ENCODE peak calls at places on chromosomes 16 and 17, in four cellular contexts. I is body of pancreas, X is thyroid gland, G is uterus. P is an unnamed sample. For H3K4me1, the result is how much of the 10 kb centered on the place peaks cover.

GRCh38 chr17:77403854-77404253 is 263.1 kb downstream of the SEC14L1 start:
- DNase-seq in I (no peak), X (no peak), G (no peak), P (no peak)

GRCh38 chr16:28182183-28182582 is 29.6 kb downstream of the XPO6 start:
- DNase-seq in I (no peak), X (peak), G (no peak), P (no peak)

GRCh38 chr17:69608808-69609494 is 194.5 kb downstream of the MAP2K6 start:
- DNase-seq in I (no peak), X (no peak), G (no peak), P (no peak)

GRCh38 chr17:27295945-27296344 is 2.0 kb downstream of the WSB1 start:
- DNase-seq in I (no peak), X (no peak), G (no peak), P (no peak)

GRCh38 chr17:74512041-74512440 is 19.2 kb downstream of the CD300LB start:
- DNase-seq in I (no peak), X (peak), G (no peak), P (no peak)

GRCh38 chr17:28524476-28525415 is 18.6 kb downstream of the FOXN1 start:
- DNase-seq in I (peak), X (peak), G (no peak), P (peak)

GRCh38 chr17:57666198-57666870 is 78.8 kb downstream of the CCDC182 start:
- DNase-seq in I (peak), X (peak), G (no peak), P (no peak)

GRCh38 chr17:5759501-5759925 is 175.2 kb upstream of the NLRP1 start:
- DNase-seq in I (no peak), X (no peak), G (no peak), P (no peak)

GRCh38 chr17:66675991-66676371 is 158.9 kb upstream of the CACNG5 start:
- DNase-seq in I (no peak), X (peak), G (peak), P (peak)

GRCh38 chr16:888901-889570 is 81.7 kb downstream of the LMF1 start:
- DNase-seq in I (no peak), X (no peak), G (no peak), P (no peak)

DNA sequence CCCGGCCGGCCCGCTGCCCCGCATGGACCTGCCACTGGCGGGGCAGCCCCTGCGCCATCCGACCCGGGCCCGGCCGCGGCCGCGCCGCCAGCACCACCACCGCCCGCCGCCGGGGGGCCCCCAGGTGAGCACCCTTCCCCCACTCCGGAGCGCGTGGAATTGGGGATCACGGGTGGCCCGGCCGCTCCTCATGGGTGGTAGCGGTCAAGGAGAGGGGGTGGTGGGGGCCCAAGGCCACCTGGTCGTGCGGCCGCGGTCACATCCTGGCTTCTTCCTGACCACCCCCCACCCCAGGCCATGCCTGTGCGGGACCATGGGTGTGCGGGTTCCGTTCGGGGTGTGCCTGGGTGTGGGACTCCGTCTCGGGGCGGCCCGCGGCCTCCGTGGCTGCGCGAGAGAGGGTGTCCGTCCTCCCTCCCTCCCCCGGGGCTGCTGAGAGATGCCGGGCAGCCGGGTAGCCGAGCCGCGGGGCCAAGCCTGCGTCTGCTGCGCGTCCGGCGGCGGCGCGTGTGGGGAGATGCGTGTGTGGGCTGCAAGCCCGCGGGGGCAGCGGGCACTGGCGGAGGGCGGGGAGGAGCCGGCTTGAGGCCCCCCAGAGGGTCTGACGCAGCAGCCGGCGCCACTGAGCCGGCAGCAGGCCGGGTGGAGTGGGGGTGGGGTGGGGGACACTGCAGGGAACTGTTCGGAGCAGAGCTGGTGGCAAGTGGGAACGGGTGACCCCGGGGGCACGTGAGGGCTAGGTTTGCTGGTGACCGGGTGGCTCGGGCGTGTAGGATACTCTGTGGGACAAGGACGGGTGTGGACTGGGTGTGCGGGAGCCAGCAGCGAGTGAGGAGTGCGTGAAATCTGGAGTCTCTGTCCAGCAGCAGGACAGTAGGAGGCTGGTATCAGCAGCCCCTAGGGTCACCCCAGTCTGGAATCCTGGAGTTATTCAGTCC is 6.7 kb downstream of the ACD start:
- DNase-seq in I (no peak), X (no peak), G (no peak), P (no peak)
- TF ChIP-seq POLR2A in I (no peak), X (no peak), G (no peak), P (no peak)

DNA sequence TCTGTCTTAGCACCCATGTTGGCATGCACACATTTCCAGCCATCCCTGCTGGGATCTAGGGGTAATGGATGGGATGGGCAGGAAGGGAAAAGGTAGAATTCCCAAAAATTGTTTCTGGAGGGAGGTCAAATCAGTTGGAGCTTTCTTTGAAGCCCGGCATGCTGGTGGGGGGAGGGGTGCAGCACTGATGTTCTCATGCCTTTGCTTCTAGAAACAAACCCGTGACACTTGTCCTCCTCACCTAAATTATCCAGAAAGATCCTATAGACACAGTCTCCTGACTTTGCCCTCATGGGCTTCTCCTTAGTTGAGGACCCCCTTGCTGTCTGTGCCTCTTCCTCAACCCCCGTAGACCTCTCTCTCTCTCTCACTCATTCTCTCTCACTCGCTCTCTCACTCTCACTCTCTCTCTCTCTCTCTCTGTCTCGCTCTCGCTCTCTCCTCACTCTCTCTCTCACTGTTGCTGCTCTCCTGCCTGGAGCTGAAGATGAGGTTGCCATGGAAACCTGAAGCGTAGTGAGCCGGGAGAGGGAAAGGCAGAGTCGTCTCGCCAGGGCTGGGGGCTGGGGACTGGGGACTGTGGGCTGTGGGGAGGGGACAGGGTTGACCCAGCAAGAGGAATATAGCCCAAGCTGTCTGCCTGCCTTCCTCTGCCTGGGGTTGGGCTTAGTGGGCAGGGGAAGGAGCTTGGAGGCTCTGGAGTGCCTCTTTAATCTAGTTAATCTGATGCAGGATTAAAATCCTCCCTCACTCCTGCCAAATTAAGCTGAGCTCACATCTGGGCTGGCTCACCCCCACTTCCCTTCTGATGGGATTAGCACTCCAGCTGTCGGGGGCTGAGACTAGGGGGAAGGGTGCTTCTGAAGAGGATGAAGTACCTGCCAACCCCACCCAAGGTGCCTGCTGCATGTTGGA is 16.1 kb downstream of the LASP1 start:
- DNase-seq in I (no peak), X (peak), G (peak), P (no peak)
- H3K4me1 ChIP-seq in I (half or more), X (under half), G (under half), P (under half)

GRCh38 chr16:66441586-66442375 is 14.7 kb downstream of the BEAN1 start:
- DNase-seq in I (no peak), X (no peak), G (no peak), P (no peak)
- H3K4me3 ChIP-seq in I (no peak), X (no peak), G (no peak), P (no peak)

GRCh38 chr16:82043680-82044584 is 8.9 kb downstream of the HSD17B2 start:
- DNase-seq in I (no peak), X (no peak), G (no peak), P (no peak)
- TF ChIP-seq POLR2A in I (no peak), X (no peak), G (no peak), P (no peak)

GRCh38 chr17:40963838-40964237 is 2.9 kb downstream of the KRT39 start:
- DNase-seq in I (no peak), X (no peak), G (no peak), P (no peak)
- H3K4me1 ChIP-seq in I (under half), X (under half), G (under half), P (under half)

DNA sequence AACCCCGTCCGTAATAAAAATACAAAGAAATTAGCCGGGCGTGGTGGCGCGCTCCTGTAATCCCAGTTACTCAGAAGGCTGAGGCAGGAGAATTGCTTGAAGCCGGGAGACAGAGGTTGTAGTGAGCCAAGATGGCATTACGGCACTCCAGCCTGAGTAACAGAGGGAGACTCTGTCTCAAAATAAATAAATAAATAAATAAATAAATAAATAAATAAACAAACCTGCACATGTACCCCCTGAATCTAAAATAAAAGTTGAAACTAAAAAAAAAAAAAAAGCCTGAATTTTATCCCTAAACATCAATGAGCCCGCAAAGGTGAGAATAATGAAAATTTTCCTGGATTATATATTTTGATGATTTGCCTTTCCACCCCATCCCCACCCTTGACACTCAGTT is 124.7 kb downstream of the CDH11 start:
- DNase-seq in I (no peak), X (no peak), G (no peak), P (no peak)
- H3K4me3 ChIP-seq in I (no peak), X (no peak), G (no peak), P (no peak)

DNA sequence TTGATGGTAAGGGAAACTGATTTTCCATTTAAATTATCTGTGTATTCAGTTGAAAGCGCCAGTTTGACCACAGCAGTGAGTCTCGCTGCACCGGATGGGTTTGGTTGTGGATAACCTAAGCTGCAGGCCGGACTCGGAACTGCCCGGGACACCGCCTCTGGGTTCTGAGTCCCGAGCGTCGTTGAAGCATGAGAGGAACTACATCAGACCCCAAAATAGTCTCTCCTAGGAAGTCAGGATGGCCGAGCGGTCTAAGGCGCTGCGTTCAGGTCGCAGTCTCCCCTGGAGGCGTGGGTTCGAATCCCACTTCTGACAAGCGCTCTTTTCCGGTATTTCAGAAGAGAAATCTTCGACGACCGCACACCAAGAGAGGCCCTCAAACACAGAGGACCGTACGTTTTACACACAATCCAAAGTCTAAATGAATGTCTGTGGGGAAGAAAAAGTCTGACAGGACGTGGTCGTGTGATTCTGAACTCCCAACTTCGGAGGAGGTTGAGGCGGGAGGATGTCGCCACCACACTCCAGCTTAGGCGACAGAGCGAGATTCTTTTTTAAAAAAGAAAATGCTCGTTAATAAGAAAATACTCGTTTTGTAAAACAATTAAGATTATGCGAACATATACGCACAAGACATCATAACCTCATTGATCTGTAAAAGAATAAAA is 15.4 kb upstream of the PLLP start:
- DNase-seq in I (peak), X (peak), G (peak), P (peak)
- TF ChIP-seq POLR2A in I (peak), X (no peak), G (peak), P (no peak)

GRCh38 chr17:68440526-68440925 is 16.8 kb downstream of the WIPI1 start:
- DNase-seq in I (no peak), X (no peak), G (no peak), P (no peak)
- H3K4me1 ChIP-seq in I (under half), X (under half), G (under half), P (under half)

GRCh38 chr17:29653995-29654714 is 31.4 kb upstream of the CORO6 start:
- DNase-seq in I (no peak), X (no peak), G (no peak), P (no peak)
- H3K4me3 ChIP-seq in I (no peak), X (no peak), G (no peak), P (no peak)